ENCODE peak calls at places on chromosomes 12 and 14, in ten cellular contexts. J is NCI-H1105 treated with DMSO at 0.1 percent for 48 hours; A is D341Med; R is fibroblast of villous mesenchyme; S is stimulated activated naive CD8-positive, alpha-beta T cell treated with anti-CD3 and anti-CD28 coated beads, Interleukin-15, Interleukin-2, amounts not matched to agents 100 U/mL and 50 U/mL, for 24 hours; E is tibial nerve; T is SK-MEL-5; P is NCI-H774; L is body of pancreas; G is HCT116. D is an unnamed sample.

GRCh38 chr14:39034481-39035296 is 68.3 kb downstream of the SEC23A start:
- DNase-seq in S (no peak), J (no peak), T (peak; percentile 57), A (peak; percentile 34), R (no peak), E (no peak), G (no peak), L (peak; percentile 49), P (no peak), D (no peak)

GRCh38 chr12:68319988-68320623 is 12.1 kb downstream of the MDM1 start:
- DNase-seq in G (no peak), P (no peak), E (peak; percentile 13), R (peak; percentile 98), J (no peak), S (no peak), T (peak; percentile 24), A (peak; percentile 26), L (peak; percentile 7), D (no peak)

GRCh38 chr14:60971271-60971670 is 9.6 kb downstream of the TRMT5 start:
- DNase-seq in P (no peak), E (no peak), J (no peak), T (no peak), L (no peak), S (no peak), A (no peak), G (no peak), R (peak; percentile 30), D (no peak)

GRCh38 chr14:26794731-26795130 is 196.9 kb upstream of the NOVA1 start:
- DNase-seq in T (no peak), P (no peak), G (no peak), S (no peak), A (no peak), E (no peak), R (no peak), L (no peak), J (no peak), D (no peak)

GRCh38 chr12:4866288-4866687 is 43.4 kb upstream of the KCNA1 start:
- DNase-seq in L (no peak), R (peak; percentile 18), T (no peak), A (no peak), P (no peak), J (no peak), E (no peak), G (no peak), S (no peak), D (no peak)

GRCh38 chr14:50039734-50040400 is 76.5 kb downstream of the VCPKMT start:
- DNase-seq in P (no peak), T (no peak), E (no peak), L (no peak), S (peak; percentile 39), A (no peak), R (peak; percentile 87), J (no peak), G (no peak), D (peak; percentile 35)

GRCh38 chr14:73209943-73210342 is 27.4 kb upstream of the PAPLN start:
- DNase-seq in R (peak; percentile 39), A (no peak), T (no peak), L (no peak), G (no peak), J (no peak), P (no peak), S (no peak), E (no peak), D (no peak)

GRCh38 chr12:45219621-45220020 is 3.7 kb downstream of the ANO6 start:
- DNase-seq in A (no peak), L (no peak), S (no peak), G (no peak), E (no peak), J (no peak), R (no peak), P (no peak), T (no peak), D (peak; percentile 39)

GRCh38 chr14:30657606-30658163 is 35.6 kb downstream of the SCFD1 start:
- DNase-seq in J (peak; percentile 14), G (no peak), E (no peak), R (no peak), L (no peak), P (no peak), S (no peak), T (peak; percentile 12), A (no peak), D (no peak)

GRCh38 chr12:93419388-93420034 is 22.2 kb downstream of the UBE2N start:
- DNase-seq in T (peak; percentile 69), L (no peak), P (peak; percentile 49), S (no peak), E (no peak), R (peak; percentile 79), J (peak; percentile 66), G (no peak), A (peak; percentile 28), D (peak; percentile 26)

GRCh38 chr14:38248629-38249028 is 7.3 kb downstream of the CLEC14A start:
- DNase-seq in P (no peak), R (no peak), J (no peak), L (no peak), G (no peak), E (no peak), S (no peak), T (peak; percentile 3), A (no peak), D (no peak)

GRCh38 chr12:103830730-103831320 is 10.2 kb downstream of the NT5DC3 start:
- DNase-seq in T (no peak), L (no peak), E (no peak), P (no peak), S (no peak), A (no peak), R (no peak), G (no peak), J (no peak), D (no peak)

GRCh38 chr12:26370098-26370497 is 174.7 kb downstream of the SSPN start:
- DNase-seq in E (no peak), J (no peak), P (no peak), S (no peak), G (no peak), L (no peak), T (peak; percentile 6), R (no peak), A (no peak), D (no peak)

GRCh38 chr12:62210422-62210821 is 49.8 kb upstream of the USP15 start:
- DNase-seq in R (peak; percentile 53), L (peak; percentile 49), T (peak; percentile 63), E (peak; percentile 60), S (peak; percentile 45), P (no peak), J (no peak), G (peak; percentile 37), A (peak; percentile 55), D (no peak)

GRCh38 chr14:82796081-82796480 is 1262.4 kb upstream of the SEL1L start:
- DNase-seq in A (peak; percentile 21), G (no peak), L (no peak), R (no peak), P (no peak), J (no peak), S (no peak), T (no peak), E (no peak), D (no peak)

GRCh38 chr14:51582437-51582836 is 69.3 kb upstream of the FRMD6 start:
- DNase-seq in E (no peak), L (no peak), P (no peak), A (no peak), R (no peak), G (no peak), J (no peak), S (no peak), T (no peak), D (no peak)

GRCh38 chr14:71139058-71139946 is 232.0 kb downstream of the PCNX1 start:
- DNase-seq in S (peak; percentile 70), R (peak; percentile 56), P (no peak), J (peak; percentile 17), A (peak; percentile 86), E (peak; percentile 56), T (peak; percentile 66), G (peak; percentile 21), L (peak; percentile 53), D (no peak)

GRCh38 chr12:76064904-76065303 is 19.6 kb downstream of the NAP1L1 start:
- DNase-seq in J (no peak), P (no peak), R (no peak), E (no peak), G (no peak), L (no peak), S (no peak), A (no peak), T (no peak), D (no peak)

GRCh38 chr14:64692597-64693350 is 11.4 kb upstream of the PLEKHG3 start:
- DNase-seq in G (no peak), L (no peak), E (no peak), J (no peak), A (no peak), P (no peak), S (no peak), T (no peak), R (no peak), D (no peak)

GRCh38 chr12:6708968-6709394 is 8.4 kb upstream of the PIANP start:
- DNase-seq in R (no peak), A (no peak), S (peak; percentile 27), L (no peak), T (no peak), J (no peak), E (no peak), P (no peak), G (no peak), D (no peak)

GRCh38 chr12:54657048-54657696 is 9.0 kb upstream of the DCD start:
- DNase-seq in T (no peak), S (no peak), A (no peak), E (no peak), L (no peak), P (no peak), G (no peak), J (no peak), R (no peak), D (no peak)

GRCh38 chr12:54439521-54440255 is 20.6 kb upstream of the ITGA5 start:
- DNase-seq in J (peak; percentile 29), S (no peak), T (peak; percentile 74), E (no peak), L (no peak), P (peak; percentile 54), A (peak; percentile 65), G (peak; percentile 38), R (peak; percentile 83), D (peak; percentile 23)

GRCh38 chr12:46702581-46703344 is 123.0 kb downstream of the SLC38A4 start:
- DNase-seq in A (no peak), E (no peak), J (no peak), S (no peak), T (no peak), P (no peak), G (no peak), L (no peak), R (peak; percentile 50), D (no peak)

GRCh38 chr12:34595749-34596733 is 573.7 kb downstream of the ALG10 start:
- DNase-seq in G (no peak), E (no peak), P (no peak), S (no peak), A (peak; percentile 3), J (no peak), T (no peak), R (no peak), L (peak; percentile 3), D (no peak)

GRCh38 chr12:127149226-127149964 is 1117.6 kb upstream of the TMEM132C start:
- DNase-seq in G (no peak), S (no peak), T (no peak), A (no peak), R (peak; percentile 59), E (no peak), J (no peak), P (no peak), L (no peak), D (no peak)

GRCh38 chr12:48185181-48185919 is 1.9 kb downstream of the CCDC184 start:
- DNase-seq in A (no peak), E (no peak), J (no peak), P (no peak), R (peak; percentile 42), S (no peak), L (no peak), T (no peak), G (no peak), D (no peak)

GRCh38 chr12:44775916-44776315 is 100.2 kb downstream of the NELL2 start:
- DNase-seq in R (no peak), L (no peak), S (no peak), E (no peak), P (no peak), A (no peak), J (no peak), T (no peak), G (no peak), D (no peak)

GRCh38 chr12:15982471-15982870 is 71.3 kb downstream of the DERA start:
- DNase-seq in T (peak; percentile 44), A (no peak), P (no peak), R (peak; percentile 41), L (no peak), G (no peak), J (peak; percentile 12), E (no peak), S (no peak), D (no peak)